ENCODE peak calls at places on chromosomes 13 and 19, in nine cellular contexts. S, E, O, W, G, J, H, P and Y are unnamed samples.

GRCh38 chr13:107202371-107203023 is 634.6 kb upstream of the ARGLU1 start:
- DNase-seq in W (no peak), H (no peak), P (no peak), J (peak), E (peak), S (no peak), O (no peak), G (no peak), Y (no peak)

GRCh38 chr19:4093643-4094175 is 27.0 kb upstream of the ZBTB7A start:
- DNase-seq in J (no peak), O (no peak), P (no peak), E (no peak), H (no peak), G (no peak), W (no peak), S (no peak), Y (no peak)

GRCh38 chr19:36547001-36547732 is 19.1 kb upstream of the ZNF260 start:
- DNase-seq in G (no peak), O (peak), S (no peak), E (no peak), P (no peak), W (no peak), J (no peak), H (no peak), Y (no peak)

GRCh38 chr13:74270018-74270417 is 135.8 kb upstream of the KLF12 start:
- DNase-seq in W (no peak), H (no peak), P (no peak), E (no peak), J (no peak), O (no peak), G (no peak), S (no peak), Y (no peak)

GRCh38 chr13:75415720-75416119 is 66.2 kb downstream of the TBC1D4 start:
- DNase-seq in O (peak), J (peak), S (peak), G (no peak), H (no peak), E (no peak), P (no peak), W (no peak), Y (no peak)

GRCh38 chr19:45995715-45996385 is 583 bp downstream of the CCDC61 start:
- DNase-seq in O (peak), W (no peak), E (no peak), G (no peak), S (no peak), J (no peak), H (no peak), P (peak), Y (peak)

GRCh38 chr13:35157143-35157755 is 215.2 kb downstream of the NBEA start:
- DNase-seq in G (peak), S (peak), J (peak), W (peak), P (peak), O (peak), H (no peak), E (peak), Y (peak)

GRCh38 chr13:83716121-83716520 is 166.2 kb downstream of the SLITRK1 start:
- DNase-seq in H (no peak), G (no peak), E (no peak), W (no peak), O (peak), S (no peak), J (peak), P (no peak), Y (no peak)

GRCh38 chr13:42696191-42696590 is 85.2 kb upstream of the FAM216B start:
- DNase-seq in J (peak), E (no peak), P (peak), W (no peak), G (no peak), O (peak), S (no peak), H (no peak), Y (no peak)

GRCh38 chr19:56637976-56638555 is 4.9 kb upstream of the SMIM17 start:
- DNase-seq in J (peak), W (peak), H (peak), P (peak), O (peak), E (peak), S (peak), G (peak), Y (peak)

GRCh38 chr19:30406220-30406944 is 34.2 kb downstream of the ZNF536 start:
- DNase-seq in G (no peak), W (no peak), E (no peak), J (no peak), S (no peak), O (peak), P (no peak), H (no peak), Y (no peak)

GRCh38 chr19:2097330-2098327 is 914 bp downstream of the IZUMO4 start:
- DNase-seq in J (no peak), O (no peak), G (peak), W (peak), E (peak), S (no peak), P (no peak), H (no peak), Y (no peak)

GRCh38 chr19:13172335-13173128 is 22.3 kb downstream of the IER2 start:
- DNase-seq in E (peak), P (peak), W (peak), J (peak), O (peak), H (no peak), G (peak), S (no peak), Y (peak)

GRCh38 chr13:42990147-42990990 is 1.7 kb downstream of the EPSTI1 start:
- DNase-seq in G (no peak), P (peak), H (no peak), E (no peak), W (no peak), S (no peak), O (peak), J (no peak), Y (peak)

GRCh38 chr13:50646070-50646469 is 197.4 kb downstream of the DLEU7 start:
- DNase-seq in G (no peak), O (peak), H (no peak), J (no peak), S (no peak), W (no peak), P (no peak), E (no peak), Y (no peak)

GRCh38 chr13:74367193-74367592 is 233.0 kb upstream of the KLF12 start:
- DNase-seq in S (no peak), E (no peak), O (no peak), P (no peak), J (no peak), G (no peak), H (no peak), W (no peak), Y (no peak)

GRCh38 chr19:52691215-52691610 is 43.6 kb downstream of the ZNF611 start:
- DNase-seq in P (no peak), O (no peak), J (no peak), H (peak), E (no peak), W (no peak), G (no peak), S (no peak), Y (no peak)

GRCh38 chr13:114282143-114282685 is 813 bp downstream of the UPF3A start:
- DNase-seq in J (peak), W (peak), S (peak), O (no peak), E (no peak), G (no peak), H (peak), P (no peak), Y (peak)

GRCh38 chr13:111508164-111508870 is 187.9 kb downstream of the TEX29 start:
- DNase-seq in E (no peak), O (no peak), G (no peak), P (no peak), H (no peak), W (no peak), S (no peak), J (no peak), Y (no peak)

GRCh38 chr13:98214008-98214643 is 37.1 kb upstream of the RNF113B start:
- DNase-seq in E (peak), G (no peak), P (no peak), J (peak), O (no peak), W (no peak), H (no peak), S (no peak), Y (peak)

GRCh38 chr13:99218126-99218525 is 17.5 kb downstream of the UBAC2 start:
- DNase-seq in W (no peak), G (no peak), P (no peak), O (no peak), H (no peak), E (no peak), J (no peak), S (no peak), Y (no peak)

GRCh38 chr13:113610266-113610665 is 25.7 kb downstream of the TFDP1 start:
- DNase-seq in S (no peak), O (no peak), G (no peak), W (no peak), P (no peak), J (no peak), H (no peak), E (no peak), Y (no peak)

GRCh38 chr13:111555906-111556305 is 235.5 kb downstream of the TEX29 start:
- DNase-seq in J (no peak), P (no peak), S (no peak), H (no peak), W (no peak), G (no peak), O (no peak), E (no peak), Y (no peak)

GRCh38 chr19:55563261-55563690 is 17.4 kb downstream of the ZNF579 start:
- DNase-seq in H (no peak), G (no peak), J (no peak), O (no peak), P (peak), W (no peak), E (peak), S (no peak), Y (peak)

GRCh38 chr13:21124853-21125252 is 51.5 kb downstream of the SKA3 start:
- DNase-seq in S (no peak), G (no peak), W (no peak), J (no peak), P (peak), E (no peak), H (peak), O (peak), Y (peak)

GRCh38 chr13:64538711-64539110 is 2691.4 kb downstream of the PCDH9 start:
- DNase-seq in J (no peak), W (no peak), O (no peak), S (no peak), G (no peak), P (no peak), H (no peak), E (no peak), Y (no peak)